ENCODE peak calls at places on chromosomes 7 and 10, in nine cellular contexts. One of them, this sample, is unnamed.

GRCh38 chr10:118918689-118919088 is 110.8 kb upstream of the NANOS1 start:
- DNase-seq in brain microvascular endothelial cell: no peak
- DNase-seq in transverse colon: no peak
- DNase-seq in MCF 10A: no peak
- DNase-seq in natural killer cell: no peak
- DNase-seq in OCI-LY7: no peak
- DNase-seq in endothelial cell: no peak
- DNase-seq in fibroblast of lung: no peak
- DNase-seq in fibroblast of pulmonary artery: no peak
- DNase-seq in this sample: no peak

GRCh38 chr10:43235070-43235900 is 31.6 kb downstream of the RASGEF1A start:
- DNase-seq in brain microvascular endothelial cell: no peak
- DNase-seq in OCI-LY7: no peak
- DNase-seq in MCF 10A: no peak
- DNase-seq in fibroblast of lung: no peak
- DNase-seq in endothelial cell: no peak
- DNase-seq in transverse colon: no peak
- DNase-seq in natural killer cell: peak; percentile 14
- DNase-seq in fibroblast of pulmonary artery: no peak
- DNase-seq in this sample: peak; percentile 25

GRCh38 chr7:28151965-28152364 is 28.6 kb downstream of the JAZF1 start:
- DNase-seq in MCF 10A: peak; percentile 47
- DNase-seq in endothelial cell: no peak
- DNase-seq in transverse colon: no peak
- DNase-seq in fibroblast of lung: peak; percentile 78
- DNase-seq in natural killer cell: no peak
- DNase-seq in brain microvascular endothelial cell: peak; percentile 43
- DNase-seq in fibroblast of pulmonary artery: peak; percentile 79
- DNase-seq in OCI-LY7: no peak
- DNase-seq in this sample: no peak

GRCh38 chr7:151754688-151755130 is 122.2 kb downstream of the PRKAG2 start:
- DNase-seq in OCI-LY7: no peak
- DNase-seq in fibroblast of pulmonary artery: no peak
- DNase-seq in transverse colon: no peak
- DNase-seq in MCF 10A: no peak
- DNase-seq in natural killer cell: no peak
- DNase-seq in brain microvascular endothelial cell: no peak
- DNase-seq in fibroblast of lung: no peak
- DNase-seq in endothelial cell: no peak
- DNase-seq in this sample: no peak

GRCh38 chr7:6158424-6159096 is 113.9 kb downstream of the CYTH3 start:
- DNase-seq in OCI-LY7: no peak
- DNase-seq in MCF 10A: no peak
- DNase-seq in fibroblast of pulmonary artery: no peak
- DNase-seq in fibroblast of lung: no peak
- DNase-seq in natural killer cell: no peak
- DNase-seq in transverse colon: no peak
- DNase-seq in brain microvascular endothelial cell: no peak
- DNase-seq in endothelial cell: no peak
- DNase-seq in this sample: no peak

GRCh38 chr7:137546671-137547070 is 203.1 kb upstream of the PTN start:
- DNase-seq in brain microvascular endothelial cell: peak; percentile 42
- DNase-seq in transverse colon: no peak
- DNase-seq in fibroblast of lung: peak; percentile 26
- DNase-seq in fibroblast of pulmonary artery: peak; percentile 60
- DNase-seq in MCF 10A: no peak
- DNase-seq in OCI-LY7: no peak
- DNase-seq in endothelial cell: no peak
- DNase-seq in natural killer cell: no peak
- DNase-seq in this sample: no peak

GRCh38 chr7:140595468-140596147 is 45.0 kb downstream of the DENND2A start:
- DNase-seq in fibroblast of pulmonary artery: no peak
- DNase-seq in transverse colon: no peak
- DNase-seq in OCI-LY7: no peak
- DNase-seq in fibroblast of lung: no peak
- DNase-seq in endothelial cell: no peak
- DNase-seq in brain microvascular endothelial cell: no peak
- DNase-seq in natural killer cell: no peak
- DNase-seq in MCF 10A: peak; percentile 35
- DNase-seq in this sample: no peak

GRCh38 chr10:36494386-36494785 is 631.0 kb upstream of the ANKRD30A start:
- DNase-seq in natural killer cell: no peak
- DNase-seq in fibroblast of lung: peak; percentile 86
- DNase-seq in transverse colon: no peak
- DNase-seq in fibroblast of pulmonary artery: peak; percentile 63
- DNase-seq in brain microvascular endothelial cell: peak; percentile 45
- DNase-seq in MCF 10A: peak; percentile 67
- DNase-seq in endothelial cell: no peak
- DNase-seq in OCI-LY7: no peak
- DNase-seq in this sample: no peak

GRCh38 chr7:45920543-45921380 is at the start of gene IGFBP3:
- DNase-seq in natural killer cell: no peak
- DNase-seq in endothelial cell: peak; percentile 61
- DNase-seq in OCI-LY7: no peak
- DNase-seq in MCF 10A: peak; percentile 43
- DNase-seq in transverse colon: no peak
- DNase-seq in brain microvascular endothelial cell: no peak
- DNase-seq in fibroblast of pulmonary artery: peak; percentile 61
- DNase-seq in fibroblast of lung: peak; percentile 78
- DNase-seq in this sample: peak; percentile 50

GRCh38 chr10:860519-860918 is 71.0 kb downstream of the LARP4B start:
- DNase-seq in natural killer cell: no peak
- DNase-seq in MCF 10A: no peak
- DNase-seq in OCI-LY7: no peak
- DNase-seq in fibroblast of lung: no peak
- DNase-seq in transverse colon: no peak
- DNase-seq in fibroblast of pulmonary artery: no peak
- DNase-seq in endothelial cell: no peak
- DNase-seq in brain microvascular endothelial cell: no peak
- DNase-seq in this sample: no peak

GRCh38 chr7:35630573-35630972 is 64.4 kb downstream of the HERPUD2 start:
- DNase-seq in natural killer cell: no peak
- DNase-seq in fibroblast of pulmonary artery: peak; percentile 62
- DNase-seq in OCI-LY7: no peak
- DNase-seq in brain microvascular endothelial cell: peak; percentile 12
- DNase-seq in MCF 10A: peak; percentile 54
- DNase-seq in fibroblast of lung: peak; percentile 56
- DNase-seq in endothelial cell: no peak
- DNase-seq in transverse colon: no peak
- DNase-seq in this sample: no peak

GRCh38 chr7:131197920-131198610 is 129.6 kb upstream of the MKLN1 start:
- DNase-seq in transverse colon: no peak
- DNase-seq in brain microvascular endothelial cell: peak; percentile 46
- DNase-seq in fibroblast of pulmonary artery: no peak
- DNase-seq in fibroblast of lung: peak; percentile 82
- DNase-seq in MCF 10A: no peak
- DNase-seq in natural killer cell: no peak
- DNase-seq in endothelial cell: no peak
- DNase-seq in OCI-LY7: no peak
- DNase-seq in this sample: no peak

GRCh38 chr10:82190432-82191260 is 315.7 kb downstream of the NRG3 start:
- DNase-seq in MCF 10A: peak; percentile 29
- DNase-seq in brain microvascular endothelial cell: no peak
- DNase-seq in natural killer cell: no peak
- DNase-seq in fibroblast of lung: peak; percentile 20
- DNase-seq in endothelial cell: no peak
- DNase-seq in fibroblast of pulmonary artery: peak; percentile 61
- DNase-seq in transverse colon: no peak
- DNase-seq in OCI-LY7: no peak
- DNase-seq in this sample: no peak

GRCh38 chr10:128178319-128178937 is 52.2 kb upstream of the MKI67 start:
- DNase-seq in endothelial cell: peak; percentile 67
- DNase-seq in brain microvascular endothelial cell: peak; percentile 21
- DNase-seq in natural killer cell: peak; percentile 29
- DNase-seq in MCF 10A: peak; percentile 55
- DNase-seq in fibroblast of pulmonary artery: peak; percentile 29
- DNase-seq in transverse colon: peak; percentile 24
- DNase-seq in fibroblast of lung: peak; percentile 4
- DNase-seq in OCI-LY7: peak; percentile 35
- DNase-seq in this sample: no peak

GRCh38 chr7:154743211-154743610 is 259.7 kb downstream of the PAXIP1 start:
- DNase-seq in endothelial cell: no peak
- DNase-seq in fibroblast of lung: no peak
- DNase-seq in natural killer cell: no peak
- DNase-seq in transverse colon: no peak
- DNase-seq in brain microvascular endothelial cell: no peak
- DNase-seq in MCF 10A: no peak
- DNase-seq in fibroblast of pulmonary artery: no peak
- DNase-seq in OCI-LY7: no peak
- DNase-seq in this sample: no peak

GRCh38 chr10:11213156-11213555 is 195.5 kb downstream of the CELF2 start:
- DNase-seq in fibroblast of lung: no peak
- DNase-seq in transverse colon: no peak
- DNase-seq in OCI-LY7: no peak
- DNase-seq in natural killer cell: no peak
- DNase-seq in brain microvascular endothelial cell: no peak
- DNase-seq in fibroblast of pulmonary artery: no peak
- DNase-seq in endothelial cell: no peak
- DNase-seq in MCF 10A: no peak
- DNase-seq in this sample: no peak

GRCh38 chr7:6136475-6136874 is 105.3 kb downstream of the ANKRD61 start:
- DNase-seq in endothelial cell: no peak
- DNase-seq in brain microvascular endothelial cell: no peak
- DNase-seq in fibroblast of lung: no peak
- DNase-seq in MCF 10A: no peak
- DNase-seq in OCI-LY7: no peak
- DNase-seq in natural killer cell: no peak
- DNase-seq in fibroblast of pulmonary artery: no peak
- DNase-seq in transverse colon: no peak
- DNase-seq in this sample: no peak

GRCh38 chr7:47253650-47254080 is 328.2 kb downstream of the TNS3 start:
- DNase-seq in fibroblast of lung: peak; percentile 73
- DNase-seq in transverse colon: peak; percentile 28
- DNase-seq in endothelial cell: peak; percentile 15
- DNase-seq in brain microvascular endothelial cell: peak; percentile 52
- DNase-seq in fibroblast of pulmonary artery: peak; percentile 58
- DNase-seq in natural killer cell: no peak
- DNase-seq in MCF 10A: peak; percentile 65
- DNase-seq in OCI-LY7: no peak
- DNase-seq in this sample: no peak

GRCh38 chr10:1944487-1944886 is 207.2 kb upstream of the ADARB2 start:
- DNase-seq in brain microvascular endothelial cell: no peak
- DNase-seq in MCF 10A: no peak
- DNase-seq in endothelial cell: no peak
- DNase-seq in fibroblast of pulmonary artery: no peak
- DNase-seq in fibroblast of lung: no peak
- DNase-seq in transverse colon: no peak
- DNase-seq in natural killer cell: no peak
- DNase-seq in OCI-LY7: no peak
- DNase-seq in this sample: no peak

GRCh38 chr10:133022784-133023115 is 65.0 kb upstream of the ADGRA1 start:
- DNase-seq in fibroblast of lung: no peak
- DNase-seq in natural killer cell: no peak
- DNase-seq in fibroblast of pulmonary artery: peak; percentile 3
- DNase-seq in endothelial cell: no peak
- DNase-seq in brain microvascular endothelial cell: no peak
- DNase-seq in OCI-LY7: no peak
- DNase-seq in MCF 10A: no peak
- DNase-seq in transverse colon: no peak
- DNase-seq in this sample: no peak

GRCh38 chr7:157689269-157690057 is 352.7 kb downstream of the DNAJB6 start:
- DNase-seq in brain microvascular endothelial cell: no peak
- DNase-seq in fibroblast of lung: peak; percentile 20
- DNase-seq in MCF 10A: no peak
- DNase-seq in natural killer cell: no peak
- DNase-seq in endothelial cell: no peak
- DNase-seq in transverse colon: no peak
- DNase-seq in OCI-LY7: no peak
- DNase-seq in fibroblast of pulmonary artery: no peak
- DNase-seq in this sample: no peak

GRCh38 chr7:101248276-101248675 is 3.4 kb upstream of the FIS1 start:
- DNase-seq in transverse colon: no peak
- DNase-seq in fibroblast of pulmonary artery: no peak
- DNase-seq in endothelial cell: no peak
- DNase-seq in OCI-LY7: no peak
- DNase-seq in natural killer cell: no peak
- DNase-seq in fibroblast of lung: no peak
- DNase-seq in MCF 10A: no peak
- DNase-seq in brain microvascular endothelial cell: no peak
- DNase-seq in this sample: no peak
- TF ChIP-seq CTCF in transverse colon: no peak
- TF ChIP-seq CTCF in fibroblast of pulmonary artery: no peak
- TF ChIP-seq CTCF in endothelial cell: no peak
- TF ChIP-seq CTCF in OCI-LY7: no peak
- TF ChIP-seq CTCF in natural killer cell: no peak
- TF ChIP-seq CTCF in fibroblast of lung: no peak
- TF ChIP-seq CTCF in MCF 10A: no peak
- TF ChIP-seq CTCF in brain microvascular endothelial cell: no peak
- TF ChIP-seq CTCF in this sample: no peak

GRCh38 chr7:105594034-105594433 is 12.7 kb upstream of the EFCAB10 start:
- DNase-seq in fibroblast of pulmonary artery: no peak
- DNase-seq in fibroblast of lung: no peak
- DNase-seq in brain microvascular endothelial cell: no peak
- DNase-seq in MCF 10A: no peak
- DNase-seq in OCI-LY7: no peak
- DNase-seq in transverse colon: no peak
- DNase-seq in natural killer cell: no peak
- DNase-seq in endothelial cell: no peak
- DNase-seq in this sample: no peak
- TF ChIP-seq CTCF in fibroblast of pulmonary artery: no peak
- TF ChIP-seq CTCF in fibroblast of lung: no peak
- TF ChIP-seq CTCF in brain microvascular endothelial cell: no peak
- TF ChIP-seq CTCF in MCF 10A: no peak
- TF ChIP-seq CTCF in OCI-LY7: no peak
- TF ChIP-seq CTCF in transverse colon: no peak
- TF ChIP-seq CTCF in natural killer cell: no peak
- TF ChIP-seq CTCF in endothelial cell: no peak
- TF ChIP-seq CTCF in this sample: no peak

GRCh38 chr10:49538381-49539319 is at the start of gene ERCC6:
- DNase-seq in OCI-LY7: peak; percentile 97
- DNase-seq in transverse colon: peak; percentile 98
- DNase-seq in fibroblast of pulmonary artery: peak; percentile 99
- DNase-seq in brain microvascular endothelial cell: peak; percentile 99
- DNase-seq in endothelial cell: peak; percentile 97
- DNase-seq in fibroblast of lung: peak; percentile 98
- DNase-seq in natural killer cell: peak; percentile 91
- DNase-seq in MCF 10A: peak; percentile 97
- DNase-seq in this sample: peak; percentile 98
- TF ChIP-seq CTCF in OCI-LY7: peak; percentile 15
- TF ChIP-seq CTCF in transverse colon: no peak
- TF ChIP-seq CTCF in fibroblast of pulmonary artery: no peak
- TF ChIP-seq CTCF in brain microvascular endothelial cell: no peak
- TF ChIP-seq CTCF in endothelial cell: no peak
- TF ChIP-seq CTCF in fibroblast of lung: no peak
- TF ChIP-seq CTCF in natural killer cell: no peak
- TF ChIP-seq CTCF in MCF 10A: no peak
- TF ChIP-seq CTCF in this sample: no peak

DNA sequence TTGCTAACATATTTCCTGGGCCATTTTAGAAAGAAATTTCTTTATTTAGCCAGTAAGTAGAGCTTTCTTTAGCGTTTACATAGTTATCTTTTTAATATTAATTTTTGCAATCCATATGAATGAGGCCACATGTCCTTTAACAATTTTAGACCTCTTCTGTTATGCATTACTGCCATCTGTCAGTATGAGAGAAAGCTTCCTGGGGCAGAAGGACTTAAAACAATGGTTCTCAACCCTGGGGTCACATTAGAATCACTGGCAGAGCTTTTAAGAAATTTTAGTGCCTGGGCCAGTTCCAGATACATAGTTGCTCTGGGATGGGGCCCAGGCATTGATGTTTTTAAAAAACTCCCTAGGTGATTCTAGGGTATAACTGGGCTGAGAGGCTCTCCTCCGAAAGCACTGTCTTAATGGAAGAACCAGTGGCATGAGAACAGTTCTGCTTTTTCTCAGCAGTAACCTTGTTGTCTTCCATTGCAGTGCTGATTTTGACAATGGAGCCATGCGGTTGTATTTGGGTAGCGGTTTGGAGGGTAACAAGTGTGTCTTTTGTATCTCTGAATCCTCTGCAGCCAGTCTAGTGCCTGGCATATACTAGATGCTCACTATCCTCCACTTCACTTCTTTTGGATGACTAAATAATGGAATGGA is 226.9 kb downstream of the AUTS2 start:
- DNase-seq in fibroblast of lung: no peak
- DNase-seq in OCI-LY7: peak; percentile 74
- DNase-seq in transverse colon: no peak
- DNase-seq in endothelial cell: no peak
- DNase-seq in MCF 10A: no peak
- DNase-seq in brain microvascular endothelial cell: no peak
- DNase-seq in natural killer cell: no peak
- DNase-seq in fibroblast of pulmonary artery: peak; percentile 46
- DNase-seq in this sample: no peak
- TF ChIP-seq CTCF in fibroblast of lung: no peak
- TF ChIP-seq CTCF in OCI-LY7: peak; percentile 75
- TF ChIP-seq CTCF in transverse colon: no peak
- TF ChIP-seq CTCF in endothelial cell: no peak
- TF ChIP-seq CTCF in MCF 10A: no peak
- TF ChIP-seq CTCF in brain microvascular endothelial cell: no peak
- TF ChIP-seq CTCF in natural killer cell: no peak
- TF ChIP-seq CTCF in fibroblast of pulmonary artery: peak; percentile 23
- TF ChIP-seq CTCF in this sample: no peak